ENCODE peak calls at places on chromosomes 12 and 14, in ten cellular contexts. P is cardiac muscle cell, A is HCT116, L is ascending aorta, N is endothelial cell of umbilical vein, F is pancreas, W is adrenal gland, S is PC-3, U is A549, M is IMR-90. Q is an unnamed sample. For H3K4me1, the result is how much of the 10 kb centered on the place peaks cover.

GRCh38 chr14:49768301-49769121 is 558 bp downstream of the KLHDC2 start:
- DNase-seq in N (peak), P (peak), F (peak), M (peak), W (peak), A (peak), U (peak), L (peak), S (peak), Q (peak)

GRCh38 chr14:100033347-100034052 is 31.7 kb upstream of the EVL start:
- DNase-seq in U (no peak), P (no peak), A (no peak), W (no peak), L (no peak), F (no peak), S (peak), N (no peak), M (no peak), Q (no peak)

GRCh38 chr14:103243764-103244737 is 90.0 kb upstream of the EIF5 start:
- DNase-seq in W (no peak), N (no peak), U (no peak), A (no peak), S (no peak), P (no peak), F (no peak), L (no peak), M (no peak), Q (no peak)

GRCh38 chr14:68977741-68978549 is 1.2 kb downstream of the ACTN1 start:
- DNase-seq in A (no peak), U (peak), P (peak), N (peak), W (peak), M (peak), F (peak), L (peak), S (peak), Q (peak)

GRCh38 chr14:75979071-75979571 is 2.7 kb downstream of the TGFB3 start:
- DNase-seq in N (no peak), F (peak), W (no peak), S (peak), L (no peak), P (peak), M (peak), U (peak), A (no peak), Q (peak)

GRCh38 chr12:71142046-71142445 is 15.8 kb downstream of the TSPAN8 start:
- DNase-seq in S (no peak), M (no peak), N (no peak), A (no peak), L (no peak), F (no peak), W (no peak), U (no peak), P (no peak), Q (no peak)

GRCh38 chr14:87304404-87304803 is 688.6 kb downstream of the GALC start:
- DNase-seq in L (no peak), S (no peak), F (no peak), W (no peak), M (no peak), A (no peak), P (no peak), U (no peak), N (no peak), Q (no peak)

GRCh38 chr14:47857646-47858045 is 182.2 kb upstream of the MDGA2 start:
- DNase-seq in F (no peak), M (no peak), S (no peak), L (no peak), A (no peak), P (no peak), U (no peak), W (no peak), N (no peak), Q (no peak)

GRCh38 chr12:75509621-75510020 is 1.8 kb downstream of the KRR1 start:
- DNase-seq in M (no peak), F (no peak), N (no peak), U (no peak), P (no peak), W (no peak), L (no peak), S (no peak), A (no peak), Q (no peak)

GRCh38 chr14:68713782-68714181 is 79.1 kb downstream of the ZFP36L1 start:
- DNase-seq in F (no peak), P (no peak), U (no peak), S (no peak), L (peak), A (no peak), W (no peak), N (no peak), M (no peak), Q (no peak)

GRCh38 chr14:104682107-104682593 is 7.3 kb upstream of the INF2 start:
- DNase-seq in N (no peak), L (peak), P (peak), S (peak), F (peak), W (no peak), M (no peak), U (peak), A (no peak), Q (no peak)

GRCh38 chr14:100836961-100837811 is 11.3 kb downstream of the MEG3 start:
- DNase-seq in W (no peak), L (no peak), U (no peak), P (no peak), F (peak), N (no peak), S (no peak), M (no peak), A (no peak), Q (no peak)

GRCh38 chr14:88852632-88853031 is 28.2 kb downstream of the TTC8 start:
- DNase-seq in U (no peak), P (no peak), A (no peak), S (no peak), L (no peak), F (no peak), W (no peak), M (no peak), N (no peak), Q (no peak)

GRCh38 chr12:129902371-129903091 is 1.3 kb downstream of the TMEM132D start:
- DNase-seq in S (no peak), F (peak), A (no peak), U (no peak), M (no peak), L (no peak), N (no peak), P (no peak), W (no peak), Q (no peak)

GRCh38 chr12:678747-679712 is 15.8 kb upstream of the NINJ2 start:
- DNase-seq in L (no peak), S (no peak), P (no peak), N (no peak), W (no peak), A (no peak), U (no peak), F (no peak), M (no peak), Q (no peak)

GRCh38 chr12:3228587-3228986 is 151.4 kb downstream of the TSPAN9 start:
- DNase-seq in A (no peak), S (no peak), W (no peak), F (peak), N (no peak), U (no peak), L (no peak), M (no peak), P (no peak), Q (no peak)

GRCh38 chr14:26286806-26287205 is 311.0 kb downstream of the NOVA1 start:
- DNase-seq in L (no peak), M (peak), S (peak), P (no peak), A (no peak), W (no peak), U (no peak), N (no peak), F (no peak), Q (no peak)

GRCh38 chr12:14930299-14930698 is 8.0 kb downstream of the ERP27 start:
- DNase-seq in M (peak), A (no peak), U (no peak), L (no peak), P (no peak), N (peak), W (no peak), S (peak), F (no peak), Q (no peak)

GRCh38 chr14:30756594-30756993 is 117.8 kb upstream of the COCH start:
- DNase-seq in N (no peak), L (no peak), U (no peak), M (no peak), P (peak), F (no peak), S (no peak), A (no peak), W (no peak), Q (no peak)

GRCh38 chr14:76937181-76938091 is 91.1 kb downstream of the IRF2BPL start:
- DNase-seq in P (peak), F (no peak), S (no peak), W (no peak), A (no peak), M (peak), U (no peak), N (peak), L (peak), Q (no peak)

GRCh38 chr14:68088463-68088862 is 268.9 kb downstream of the RAD51B start:
- DNase-seq in F (no peak), S (no peak), W (no peak), M (peak), A (peak), U (peak), L (no peak), N (no peak), P (no peak), Q (no peak)

GRCh38 chr14:30191639-30192279 is 264.1 kb upstream of the PRKD1 start:
- DNase-seq in U (no peak), S (no peak), F (no peak), L (no peak), N (no peak), M (peak), W (no peak), P (no peak), A (no peak), Q (no peak)

GRCh38 chr12:42780671-42781070 is 191.1 kb upstream of the PRICKLE1 start:
- DNase-seq in S (no peak), U (no peak), N (no peak), P (no peak), A (no peak), M (no peak), F (no peak), L (no peak), W (no peak), Q (no peak)

GRCh38 chr12:19220205-19220604 is 90.7 kb downstream of the PLEKHA5 start:
- DNase-seq in S (peak), N (no peak), A (no peak), M (peak), U (no peak), L (no peak), W (no peak), P (no peak), F (no peak), Q (no peak)

GRCh38 chr14:102496331-102496691 is 13.3 kb downstream of the ANKRD9 start:
- DNase-seq in F (no peak), U (no peak), A (no peak), S (no peak), P (no peak), N (no peak), L (no peak), M (no peak), W (no peak), Q (no peak)

GRCh38 chr12:1842905-1843640 is 22.7 kb downstream of the LRTM2 start:
- DNase-seq in U (no peak), L (peak), N (no peak), W (no peak), A (no peak), P (no peak), M (no peak), S (no peak), F (peak), Q (no peak)

GRCh38 chr14:44528180-44528579 is 21.1 kb upstream of the FSCB start:
- DNase-seq in S (no peak), M (no peak), P (no peak), U (no peak), W (no peak), N (no peak), A (no peak), L (no peak), F (no peak), Q (no peak)

GRCh38 chr12:121805171-121805687 is 1.4 kb downstream of the SETD1B start:
- DNase-seq in N (peak), M (no peak), F (peak), U (no peak), A (no peak), L (no peak), S (peak), P (peak), W (no peak), Q (no peak)

GRCh38 chr12:6211421-6211869 is 11.2 kb downstream of the CD9 start:
- DNase-seq in M (peak), U (no peak), P (no peak), N (no peak), S (no peak), L (no peak), W (no peak), A (no peak), F (no peak), Q (no peak)

DNA sequence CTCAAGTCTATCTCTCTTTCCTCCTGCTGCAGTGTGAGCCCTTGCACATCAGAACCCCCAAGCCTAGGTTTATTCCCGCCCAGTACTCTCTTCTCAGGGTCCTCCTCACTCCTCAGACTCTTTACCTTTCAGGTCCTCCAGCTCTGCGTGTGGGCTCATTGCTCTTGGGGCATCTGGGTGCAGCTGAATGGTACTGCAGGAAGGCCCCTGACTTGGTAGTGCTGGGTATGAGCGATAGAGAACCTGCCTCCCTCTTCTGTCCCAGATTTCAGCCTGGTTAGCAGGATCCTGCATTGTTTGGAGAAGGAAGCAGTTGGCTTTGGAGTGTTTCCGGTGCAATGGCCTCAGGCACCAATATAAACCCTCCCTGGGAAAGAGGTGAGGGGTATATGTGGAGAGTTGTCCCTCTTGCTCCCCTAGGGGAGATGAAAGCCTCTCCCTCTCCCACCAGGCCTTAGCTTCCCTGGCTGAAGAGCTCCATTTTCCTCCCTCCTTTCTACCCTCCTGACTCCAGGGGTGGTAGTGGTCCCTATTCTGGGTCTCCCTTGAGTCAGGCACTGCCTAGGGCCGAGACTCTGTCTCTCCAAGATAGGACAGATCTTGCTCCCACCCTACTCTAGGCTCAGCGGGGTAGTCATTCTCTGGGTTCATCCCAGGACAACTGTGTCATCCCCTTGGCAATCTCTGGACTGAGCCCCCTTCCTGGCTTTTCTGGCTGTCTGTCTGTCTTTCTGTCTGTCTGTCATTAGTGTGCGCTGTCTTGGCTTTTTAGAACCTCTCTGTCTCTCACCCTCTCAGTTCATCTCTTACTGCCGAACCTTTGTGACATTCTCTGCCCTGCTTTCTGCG is 3.8 kb downstream of the LRP1 start:
- DNase-seq in S (no peak), F (no peak), L (no peak), A (no peak), N (no peak), W (no peak), P (no peak), U (no peak), M (no peak), Q (no peak)
- H3K27ac ChIP-seq in S (no peak), F (no peak), L (peak), A (no peak), N (no peak), W (no peak), P (peak), U (no peak), M (peak), Q (peak)

GRCh38 chr12:57146092-57146491 is 1.3 kb downstream of the LRP1-AS start:
- DNase-seq in P (no peak), S (no peak), U (no peak), L (no peak), A (no peak), M (no peak), F (no peak), W (no peak), N (no peak), Q (no peak)
- H3K4me1 ChIP-seq in P (under half), S (under half), U (under half), L (half or more), A (under half), M (half or more), F (under half), W (under half), N (under half), Q (under half)

GRCh38 chr14:89956294-89957009 is 725 bp downstream of the TDP1 start:
- DNase-seq in U (no peak), P (peak), S (peak), M (peak), F (peak), N (peak), A (peak), W (peak), L (peak), Q (peak)
- TF ChIP-seq CTCF in U (no peak), P (no peak), S (no peak), M (no peak), F (no peak), N (no peak), A (no peak), W (no peak), L (no peak), Q (no peak)

GRCh38 chr14:91119556-91120311 is 5.9 kb downstream of the DGLUCY start:
- DNase-seq in U (no peak), N (peak), P (no peak), W (no peak), A (peak), F (no peak), M (peak), L (no peak), S (peak), Q (peak)
- H3K27ac ChIP-seq in U (peak), N (peak), P (no peak), W (no peak), A (peak), F (no peak), M (no peak), L (no peak), S (peak), Q (peak)

GRCh38 chr14:55105991-55106390 is 23.1 kb upstream of the LGALS3 start:
- DNase-seq in N (no peak), M (no peak), L (no peak), W (no peak), S (no peak), P (no peak), A (no peak), U (no peak), F (no peak), Q (no peak)
- H3K4me1 ChIP-seq in N (under half), M (under half), L (under half), W (under half), S (half or more), P (under half), A (half or more), U (under half), F (under half), Q (under half)

DNA sequence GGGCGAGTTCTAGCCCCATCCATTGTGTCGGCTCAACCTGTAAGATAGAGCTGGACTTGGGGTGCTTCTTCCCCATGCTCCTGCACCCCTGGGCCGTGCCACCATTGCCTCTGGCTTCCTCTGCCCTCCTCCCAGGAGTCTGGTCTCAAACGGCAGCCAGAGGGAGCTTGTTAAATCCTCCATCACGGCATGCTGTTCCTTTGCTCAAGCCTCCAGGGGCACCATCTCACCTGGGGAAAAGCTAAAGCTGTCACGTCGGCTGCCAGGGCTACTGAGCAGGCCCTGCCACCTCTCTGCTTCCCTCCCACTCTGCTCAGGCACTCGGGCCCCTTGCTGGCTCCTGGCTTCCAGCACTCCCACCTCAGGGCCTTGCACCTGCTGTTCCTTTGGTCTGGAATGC is 140.4 kb downstream of the RBM19 start:
- DNase-seq in M (no peak), P (no peak), F (no peak), U (no peak), S (no peak), A (no peak), L (no peak), W (no peak), N (no peak), Q (no peak)
- TF ChIP-seq CTCF in M (no peak), P (no peak), F (no peak), U (no peak), S (no peak), A (no peak), L (no peak), W (no peak), N (no peak), Q (no peak)

GRCh38 chr12:101927999-101928398 is 50.6 kb downstream of the DRAM1 start:
- DNase-seq in S (no peak), P (no peak), M (no peak), U (no peak), F (no peak), L (no peak), W (no peak), N (no peak), A (no peak), Q (no peak)
- H3K27ac ChIP-seq in S (no peak), P (no peak), M (no peak), U (no peak), F (no peak), L (no peak), W (no peak), N (no peak), A (no peak), Q (no peak)

GRCh38 chr14:94304243-94304642 is 11.2 kb upstream of the SERPINA10 start:
- DNase-seq in W (no peak), P (no peak), N (no peak), M (no peak), S (no peak), A (no peak), F (no peak), U (no peak), L (no peak), Q (no peak)
- H3K4me1 ChIP-seq in W (under half), P (under half), N (under half), M (under half), S (under half), A (under half), F (under half), U (under half), L (under half), Q (under half)

GRCh38 chr14:92670177-92670576 is 78.2 kb downstream of the LGMN start:
- DNase-seq in N (no peak), U (no peak), M (peak), S (peak), L (peak), P (no peak), A (no peak), F (no peak), W (no peak), Q (no peak)
- TF ChIP-seq CTCF in N (no peak), U (no peak), M (no peak), S (no peak), L (no peak), P (peak), A (no peak), F (no peak), W (no peak), Q (no peak)

Q was measured in gastrocnemius medialis.